ENCODE peak calls at places on chromosomes 7 and 10, in six cellular contexts. Z, B, K, D, F and C are unnamed samples.

GRCh38 chr7:36686499-36686898 is 37.8 kb downstream of the AOAH start:
- DNase-seq in Z (no peak), B (no peak), K (peak), D (no peak), F (peak), C (peak)

GRCh38 chr10:62812672-62813439 is 3.3 kb downstream of the EGR2 start:
- DNase-seq in Z (no peak), B (no peak), K (no peak), D (no peak), F (no peak), C (no peak)

GRCh38 chr7:89988070-89988469 is 166.2 kb upstream of the STEAP1 start:
- DNase-seq in Z (no peak), B (no peak), K (no peak), D (no peak), F (no peak), C (no peak)

GRCh38 chr7:84247591-84247990 is 53.0 kb upstream of the SEMA3A start:
- DNase-seq in Z (no peak), B (no peak), K (no peak), D (no peak), F (peak), C (peak)

GRCh38 chr10:132102071-132102716 is 36.4 kb downstream of the JAKMIP3 start:
- DNase-seq in Z (no peak), B (no peak), K (no peak), D (no peak), F (no peak), C (no peak)

GRCh38 chr10:72954596-72955569 is at the start of gene PLA2G12B:
- DNase-seq in Z (no peak), B (no peak), K (no peak), D (no peak), F (no peak), C (no peak)

GRCh38 chr10:29377333-29377961 is 88.6 kb downstream of the LYZL1 start:
- DNase-seq in Z (no peak), B (peak), K (no peak), D (no peak), F (peak), C (peak)

GRCh38 chr7:96218844-96219243 is 103.1 kb downstream of the SLC25A13 start:
- DNase-seq in Z (no peak), B (no peak), K (no peak), D (no peak), F (no peak), C (no peak)

GRCh38 chr7:30563326-30563942 is 31.2 kb upstream of the GARS1 start:
- DNase-seq in Z (no peak), B (no peak), K (no peak), D (peak), F (peak), C (peak)

GRCh38 chr10:19921300-19922140 is 105.3 kb downstream of the PLXDC2 start:
- DNase-seq in Z (peak), B (no peak), K (no peak), D (no peak), F (peak), C (peak)

GRCh38 chr7:68321076-68321639 is 1277.1 kb upstream of the AUTS2 start:
- DNase-seq in Z (no peak), B (no peak), K (no peak), D (no peak), F (no peak), C (no peak)

GRCh38 chr7:96663457-96663856 is 46.2 kb downstream of the SEM1 start:
- DNase-seq in Z (no peak), B (no peak), K (no peak), D (no peak), F (no peak), C (no peak)

GRCh38 chr10:101027281-101027680 is 3.6 kb downstream of the PDZD7 start:
- DNase-seq in Z (no peak), B (no peak), K (no peak), D (no peak), F (no peak), C (no peak)

GRCh38 chr10:15738237-15738928 is 18.7 kb upstream of the ITGA8 start:
- DNase-seq in Z (no peak), B (no peak), K (no peak), D (peak), F (peak), C (peak)

GRCh38 chr7:22645418-22646181 is 81.4 kb upstream of the IL6 start:
- DNase-seq in Z (no peak), B (no peak), K (no peak), D (no peak), F (no peak), C (no peak)

GRCh38 chr10:88886557-88886956 is 6.5 kb downstream of the STAMBPL1 start:
- DNase-seq in Z (no peak), B (no peak), K (no peak), D (no peak), F (no peak), C (no peak)

GRCh38 chr7:151381333-151382078 is 28.3 kb downstream of the WDR86 start:
- DNase-seq in Z (no peak), B (peak), K (peak), D (no peak), F (no peak), C (no peak)

GRCh38 chr7:964401-965231 is 10.1 kb upstream of the ADAP1 start:
- DNase-seq in Z (no peak), B (peak), K (no peak), D (peak), F (peak), C (peak)

GRCh38 chr10:1489801-1490200 is 247.5 kb downstream of the ADARB2 start:
- DNase-seq in Z (no peak), B (no peak), K (no peak), D (no peak), F (no peak), C (no peak)

GRCh38 chr10:1486841-1487240 is 250.5 kb downstream of the ADARB2 start:
- DNase-seq in Z (no peak), B (no peak), K (no peak), D (no peak), F (no peak), C (no peak)

GRCh38 chr10:1492641-1493040 is 244.7 kb downstream of the ADARB2 start:
- DNase-seq in Z (no peak), B (no peak), K (no peak), D (no peak), F (no peak), C (no peak)

GRCh38 chr10:1487288-1487687 is 250.0 kb downstream of the ADARB2 start:
- DNase-seq in Z (no peak), B (no peak), K (no peak), D (no peak), F (no peak), C (no peak)

DNA sequence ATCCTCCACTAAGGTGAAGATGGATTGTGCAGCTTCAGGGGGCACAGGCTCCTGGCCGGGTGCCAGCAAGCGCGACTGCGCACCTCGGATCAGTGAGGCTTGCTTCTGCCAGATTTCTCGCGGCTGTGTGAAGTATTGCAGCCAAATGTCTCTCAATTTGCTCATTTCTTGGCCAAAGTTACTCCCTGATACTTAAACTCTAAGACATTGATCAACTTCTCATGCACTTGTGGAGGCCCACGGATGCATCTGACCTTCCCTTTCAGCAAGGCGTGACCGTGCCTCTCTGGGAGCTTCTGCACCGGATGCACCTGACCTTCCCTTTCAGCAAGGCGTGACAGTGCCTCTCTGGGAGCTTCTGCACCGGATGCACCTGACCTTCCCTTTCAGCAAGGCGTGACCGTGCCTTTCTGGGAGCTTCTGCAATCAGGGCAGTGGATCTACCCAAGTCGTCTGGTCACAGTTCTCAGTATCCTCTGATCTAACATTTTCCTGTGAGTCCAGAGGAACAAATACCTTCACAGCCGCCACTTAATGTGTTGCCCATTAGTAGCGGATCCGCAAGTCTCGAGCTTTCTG is 248.3 kb downstream of the ADARB2 start:
- DNase-seq in Z (no peak), B (no peak), K (no peak), D (no peak), F (no peak), C (no peak)
- H3K4me3 ChIP-seq in Z (no peak), B (no peak), K (no peak), D (no peak), F (no peak), C (no peak)

GRCh38 chr7:41928781-41929180 is 225.9 kb upstream of the INHBA start:
- DNase-seq in Z (no peak), B (no peak), K (no peak), D (no peak), F (no peak), C (peak)

GRCh38 chr7:41930538-41931262 is 227.8 kb upstream of the INHBA start:
- DNase-seq in Z (peak), B (no peak), K (no peak), D (no peak), F (peak), C (peak)

GRCh38 chr7:41925946-41926345 is 223.1 kb upstream of the INHBA start:
- DNase-seq in Z (no peak), B (no peak), K (no peak), D (no peak), F (no peak), C (no peak)

GRCh38 chr7:41933427-41933826 is 230.5 kb upstream of the INHBA start:
- DNase-seq in Z (no peak), B (no peak), K (no peak), D (no peak), F (no peak), C (no peak)

GRCh38 chr7:41931263-41931646 is 228.4 kb upstream of the INHBA start:
- DNase-seq in Z (no peak), B (no peak), K (no peak), D (no peak), F (no peak), C (no peak)
- TF ChIP-seq CTCF in Z (no peak), B (no peak), K (no peak), D (no peak), F (no peak), C (no peak)

GRCh38 chr7:143177374-143178119 is 5.7 kb upstream of the TAS2R39 start:
- DNase-seq in Z (no peak), B (peak), K (no peak), D (no peak), F (no peak), C (no peak)

GRCh38 chr7:143176128-143176527 is 7.1 kb upstream of the TAS2R39 start:
- DNase-seq in Z (no peak), B (no peak), K (no peak), D (no peak), F (no peak), C (no peak)

GRCh38 chr7:143171697-143172096 is 11.5 kb upstream of the TAS2R39 start:
- DNase-seq in Z (no peak), B (no peak), K (no peak), D (no peak), F (no peak), C (peak)

DNA sequence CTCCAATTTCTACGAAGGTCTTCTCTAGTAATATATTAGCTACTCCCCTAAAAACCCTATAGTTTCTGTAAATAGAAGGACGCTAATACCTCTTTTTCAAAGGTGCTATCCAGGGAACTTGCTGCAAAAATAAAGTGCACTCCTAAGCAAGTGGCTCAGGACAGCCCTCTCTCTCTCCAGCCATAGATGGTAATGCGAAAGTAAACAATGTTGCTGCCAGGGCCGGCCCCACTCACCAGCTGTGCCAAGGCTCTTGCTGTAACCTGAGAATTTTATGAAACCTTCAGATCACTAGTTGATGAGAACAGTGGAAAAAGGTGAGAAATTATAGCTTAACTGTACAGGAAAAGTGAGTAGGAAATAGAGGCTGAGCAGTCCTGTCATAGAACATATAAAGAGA is 10.9 kb upstream of the TAS2R39 start:
- DNase-seq in Z (no peak), B (peak), K (no peak), D (no peak), F (peak), C (peak)
- H3K4me3 ChIP-seq in Z (peak), B (no peak), K (no peak), D (no peak), F (no peak), C (no peak)

DNA sequence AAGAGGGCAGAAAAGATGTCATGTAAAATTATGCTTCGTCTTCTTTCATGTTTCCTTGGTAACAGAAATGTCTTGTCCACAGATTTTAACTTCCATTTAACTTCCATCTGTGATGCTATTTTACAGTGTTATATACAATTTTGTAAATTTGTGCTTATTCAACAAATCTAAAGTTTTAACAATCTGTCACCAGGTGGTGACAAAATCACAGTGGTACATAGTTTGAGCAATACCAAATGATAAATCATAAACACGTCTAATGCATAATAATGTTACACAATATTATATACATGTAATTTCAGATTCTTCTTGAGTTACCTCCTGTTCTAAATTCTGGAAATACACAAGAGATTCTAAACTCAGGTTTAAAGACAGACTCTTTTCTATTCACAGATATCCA is 784.4 kb upstream of the CELF2 start:
- DNase-seq in Z (no peak), B (no peak), K (no peak), D (no peak), F (peak), C (peak)
- TF ChIP-seq CTCF in Z (no peak), B (no peak), K (no peak), D (no peak), F (no peak), C (no peak)